ENCODE peak calls at places on chromosomes 12 and 14, in five cellular contexts. V is upper lobe of right lung, N is heart right ventricle, K is foreskin fibroblast, F is spleen. T is an unnamed sample.

GRCh38 chr12:121120323-121120722 is 12.4 kb upstream of the P2RX7 start:
- DNase-seq in V (no peak), F (no peak), N (no peak), K (no peak), T (no peak)

GRCh38 chr14:69154779-69155178 is 1.9 kb upstream of the DCAF5 start:
- DNase-seq in N (no peak), K (no peak), V (no peak), F (no peak), T (peak)

GRCh38 chr12:25119020-25119419 is 75.9 kb downstream of the DNAI7 start:
- DNase-seq in K (no peak), V (no peak), N (no peak), F (no peak), T (no peak)

GRCh38 chr12:121214855-121215745 is 5.2 kb downstream of the P2RX4 start:
- DNase-seq in N (no peak), F (peak), K (peak), V (no peak), T (no peak)

GRCh38 chr14:49553106-49553505 is 33.1 kb downstream of the RPS29 start:
- DNase-seq in F (no peak), V (no peak), N (no peak), K (no peak), T (no peak)

GRCh38 chr12:10753066-10753465 is 29.9 kb upstream of the YBX3 start:
- DNase-seq in K (peak), N (no peak), F (no peak), V (no peak), T (no peak)

GRCh38 chr12:46452061-46452615 is 79.6 kb upstream of the SLC38A2 start:
- DNase-seq in N (no peak), V (no peak), F (no peak), K (peak), T (no peak)

GRCh38 chr12:96170762-96171161 is 23.4 kb upstream of the ELK3 start:
- DNase-seq in V (no peak), K (no peak), F (no peak), N (no peak), T (no peak)

DNA sequence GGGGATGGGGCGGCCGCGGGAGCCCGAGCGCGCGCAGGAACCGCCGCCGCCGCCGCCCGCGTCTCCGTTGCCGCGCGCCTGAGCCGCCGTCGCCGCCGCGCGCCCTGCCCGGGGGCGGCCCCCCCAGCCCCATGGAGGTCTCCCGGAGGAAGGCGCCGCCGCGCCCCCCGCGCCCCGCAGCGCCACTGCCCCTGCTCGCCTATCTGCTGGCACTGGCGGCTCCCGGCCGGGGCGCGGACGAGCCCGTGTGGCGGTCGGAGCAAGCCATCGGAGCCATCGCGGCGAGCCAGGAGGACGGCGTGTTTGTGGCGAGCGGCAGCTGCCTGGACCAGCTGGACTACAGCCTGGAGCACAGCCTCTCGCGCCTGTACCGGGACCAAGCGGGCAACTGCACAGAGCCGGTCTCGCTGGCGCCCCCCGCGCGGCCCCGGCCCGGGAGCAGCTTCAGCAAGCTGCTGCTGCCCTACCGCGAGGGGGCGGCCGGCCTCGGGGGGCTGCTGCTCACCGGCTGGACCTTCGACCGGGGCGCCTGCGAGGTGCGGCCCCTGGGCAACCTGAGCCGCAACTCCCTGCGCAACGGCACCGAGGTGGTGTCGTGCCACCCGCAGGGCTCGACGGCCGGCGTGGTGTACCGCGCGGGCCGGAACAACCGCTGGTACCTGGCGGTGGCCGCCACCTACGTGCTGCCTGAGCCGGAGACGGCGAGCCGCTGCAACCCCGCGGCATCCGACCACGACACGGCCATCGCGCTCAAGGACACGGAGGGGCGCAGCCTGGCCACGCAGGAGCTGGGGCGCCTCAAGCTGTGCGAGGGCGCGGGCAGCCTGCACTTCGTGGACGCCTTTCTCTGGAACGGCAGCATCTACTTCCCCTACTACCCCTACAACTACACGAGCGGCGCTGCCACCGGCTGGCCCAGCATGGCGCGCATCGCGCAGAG is 734 bp downstream of the PLXNC1 start:
- DNase-seq in N (peak), V (no peak), F (peak), K (no peak), T (peak)
- TF ChIP-seq CTCF in N (peak), V (peak), F (peak), K (peak), T (no peak)

GRCh38 chr12:3036901-3037600 is 40.1 kb upstream of the TSPAN9 start:
- DNase-seq in F (no peak), K (no peak), N (no peak), V (no peak), T (no peak)
- TF ChIP-seq CTCF in F (no peak), K (no peak), N (no peak), V (no peak), T (no peak)

GRCh38 chr12:50055831-50056628 is 1.4 kb upstream of the ASIC1 start:
- DNase-seq in N (no peak), F (no peak), K (peak), V (no peak), T (peak)
- TF ChIP-seq CTCF in N (peak), F (peak), K (peak), V (peak), T (peak)

GRCh38 chr14:102316048-102316745 is 3.3 kb upstream of the ZNF839 start:
- DNase-seq in N (no peak), K (peak), F (peak), V (no peak), T (peak)

GRCh38 chr14:102318781-102319276 is 717 bp upstream of the ZNF839 start:
- DNase-seq in F (peak), V (no peak), N (no peak), K (no peak), T (no peak)

GRCh38 chr14:102319351-102320032 is at the start of gene ZNF839:
- DNase-seq in K (peak), V (peak), N (peak), F (peak), T (peak)

GRCh38 chr14:102316746-102317563 is 2.6 kb upstream of the ZNF839 start:
- DNase-seq in F (peak), N (peak), V (peak), K (peak), T (peak)

DNA sequence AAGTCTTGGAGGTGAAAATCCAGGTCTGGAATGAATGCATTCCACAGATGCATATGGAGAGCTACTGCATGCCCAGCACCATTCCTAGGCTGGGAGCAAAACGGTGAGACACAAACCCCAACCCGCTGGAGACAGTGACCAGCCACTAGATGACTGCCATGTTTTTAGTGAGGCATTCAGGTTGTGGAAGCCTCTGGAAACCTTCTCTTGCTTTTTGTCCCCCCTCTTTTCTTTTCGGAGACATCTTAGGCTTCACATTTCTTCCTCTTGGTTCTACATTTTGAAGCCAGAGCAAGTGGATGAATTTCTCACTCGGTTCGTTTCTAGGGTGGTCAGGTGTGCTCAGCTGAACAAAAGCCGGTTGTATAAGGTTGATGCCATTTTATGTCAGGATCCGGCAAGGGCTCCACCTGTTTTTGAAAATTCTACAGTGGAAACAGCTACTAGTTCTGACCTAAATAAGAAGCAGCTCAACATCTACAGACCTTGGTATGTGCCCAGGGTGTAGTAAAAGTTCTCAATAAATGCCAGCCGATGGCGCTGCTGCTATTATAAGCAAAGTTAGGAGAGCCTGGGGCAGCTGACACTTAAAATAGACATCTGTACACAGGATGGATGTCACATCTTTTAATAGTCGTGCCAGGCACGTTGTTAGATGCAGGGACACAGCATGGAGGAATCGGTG is 1.8 kb upstream of the ZNF839 start:
- DNase-seq in K (no peak), N (no peak), F (peak), V (no peak), T (no peak)
- TF ChIP-seq CTCF in K (no peak), N (no peak), F (no peak), V (peak), T (peak)

DNA sequence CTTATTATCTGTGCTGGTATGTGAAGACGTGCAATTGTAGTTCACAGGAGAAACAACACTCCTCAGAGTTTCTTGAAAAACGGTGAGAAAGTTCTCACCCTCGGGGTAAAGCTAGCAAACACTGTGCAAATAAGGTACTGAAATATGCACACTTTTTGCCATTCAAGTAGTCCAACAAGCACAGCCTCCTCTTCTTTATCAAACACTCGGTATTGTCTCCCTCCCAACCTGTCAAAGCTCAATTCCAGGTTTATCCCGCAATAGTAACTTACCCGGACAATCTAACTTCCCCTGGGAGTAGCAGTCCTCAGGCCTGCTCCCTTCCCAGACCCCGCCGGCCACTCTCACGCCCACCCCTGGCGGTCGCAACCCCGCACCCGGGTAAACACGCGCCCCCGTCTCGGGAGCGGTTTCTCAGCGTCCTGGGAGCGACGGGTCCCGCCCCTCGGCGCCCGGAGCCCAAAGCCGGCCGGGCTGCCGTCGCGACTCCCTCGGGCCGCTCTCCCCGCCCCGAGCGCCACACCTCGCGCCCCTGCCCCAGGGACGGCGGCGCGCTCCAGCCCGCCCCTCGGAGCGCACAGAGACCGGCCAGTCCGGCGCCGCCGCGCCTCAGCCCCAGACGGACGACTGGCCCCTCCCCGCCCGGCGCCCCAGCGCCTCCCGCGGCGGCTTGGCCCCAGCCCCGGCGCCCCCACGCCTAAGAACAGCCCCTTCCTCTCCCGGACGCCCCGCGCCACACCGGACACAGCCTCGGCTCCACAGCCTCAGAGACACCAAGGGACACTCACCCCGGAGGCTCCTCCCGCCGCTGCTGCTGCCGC is 594 bp downstream of the BTBD7 start:
- DNase-seq in F (peak), N (peak), K (peak), V (peak), T (peak)
- TF ChIP-seq CTCF in F (no peak), N (peak), K (no peak), V (no peak), T (no peak)

GRCh38 chr12:63018273-63018672 is 83.3 kb upstream of the PPM1H start:
- DNase-seq in K (no peak), N (no peak), F (no peak), V (no peak), T (no peak)

GRCh38 chr12:63021126-63021525 is 86.2 kb upstream of the PPM1H start:
- DNase-seq in N (no peak), K (no peak), V (no peak), F (no peak), T (no peak)

GRCh38 chr12:63020269-63020668 is 85.3 kb upstream of the PPM1H start:
- DNase-seq in V (no peak), N (no peak), F (no peak), K (no peak), T (no peak)

GRCh38 chr12:63028951-63029350 is 94.0 kb upstream of the PPM1H start:
- DNase-seq in K (no peak), N (no peak), V (no peak), F (no peak), T (no peak)

DNA sequence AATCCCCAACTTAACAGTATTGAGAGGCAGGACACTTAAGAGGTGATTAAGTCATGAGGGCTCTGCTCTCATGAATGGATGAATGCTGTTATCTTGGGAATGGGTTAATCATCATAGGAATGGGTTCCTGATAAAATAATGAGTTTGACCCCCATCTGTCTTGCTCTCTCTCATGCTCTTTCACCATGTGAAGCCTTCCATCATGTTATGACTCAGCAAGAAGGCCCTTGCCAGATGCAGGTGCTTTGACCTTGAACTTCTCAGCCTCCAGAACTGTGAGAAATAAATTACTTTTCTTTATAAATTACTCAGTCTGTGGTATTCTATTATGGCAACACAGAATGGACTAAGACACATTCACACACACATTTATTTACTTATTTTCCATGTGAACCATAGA is 89.0 kb upstream of the PPM1H start:
- DNase-seq in F (no peak), N (no peak), V (no peak), K (no peak), T (no peak)
- TF ChIP-seq CTCF in F (no peak), N (no peak), V (no peak), K (no peak), T (no peak)